ENCODE peak calls at places on chromosomes 11 and 22, in seven cellular contexts. One of them, this sample, is unnamed.

GRCh38 chr11:79514269-79514668 is 73.4 kb upstream of the TENM4 start:
- DNase-seq in DMS153: no peak
- DNase-seq in anterior cingulate cortex: no peak
- DNase-seq in stimulated activated CD4-positive, alpha-beta T cell treated with anti-CD3 and anti-CD28 coated beads, Interleukin-2, amount 100 ng/mL, for 24 hours: no peak
- DNase-seq in Caco-2: no peak
- DNase-seq in stimulated activated CD8-positive, alpha-beta memory T cell treated with anti-CD3 and anti-CD28 coated beads, Interleukin-15, amount 100 ng/mL, for 1 hour: no peak
- DNase-seq in brain microvascular endothelial cell: no peak
- DNase-seq in this sample: no peak

GRCh38 chr11:133898031-133898769 is 52.9 kb upstream of the SPATA19 start:
- DNase-seq in brain microvascular endothelial cell: no peak
- DNase-seq in stimulated activated CD8-positive, alpha-beta memory T cell treated with anti-CD3 and anti-CD28 coated beads, Interleukin-15, amount 100 ng/mL, for 1 hour: no peak
- DNase-seq in stimulated activated CD4-positive, alpha-beta T cell treated with anti-CD3 and anti-CD28 coated beads, Interleukin-2, amount 100 ng/mL, for 24 hours: no peak
- DNase-seq in Caco-2: no peak
- DNase-seq in anterior cingulate cortex: no peak
- DNase-seq in DMS153: no peak
- DNase-seq in this sample: no peak

GRCh38 chr11:1297576-1298473 is 11.6 kb downstream of the TOLLIP start:
- DNase-seq in stimulated activated CD4-positive, alpha-beta T cell treated with anti-CD3 and anti-CD28 coated beads, Interleukin-2, amount 100 ng/mL, for 24 hours: no peak
- DNase-seq in brain microvascular endothelial cell: no peak
- DNase-seq in Caco-2: no peak
- DNase-seq in anterior cingulate cortex: no peak
- DNase-seq in DMS153: no peak
- DNase-seq in stimulated activated CD8-positive, alpha-beta memory T cell treated with anti-CD3 and anti-CD28 coated beads, Interleukin-15, amount 100 ng/mL, for 1 hour: no peak
- DNase-seq in this sample: no peak

GRCh38 chr22:48407256-48407955 is 1420.3 kb downstream of the BRD1 start:
- DNase-seq in DMS153: no peak
- DNase-seq in brain microvascular endothelial cell: no peak
- DNase-seq in stimulated activated CD8-positive, alpha-beta memory T cell treated with anti-CD3 and anti-CD28 coated beads, Interleukin-15, amount 100 ng/mL, for 1 hour: no peak
- DNase-seq in Caco-2: no peak
- DNase-seq in anterior cingulate cortex: no peak
- DNase-seq in stimulated activated CD4-positive, alpha-beta T cell treated with anti-CD3 and anti-CD28 coated beads, Interleukin-2, amount 100 ng/mL, for 24 hours: no peak
- DNase-seq in this sample: no peak

GRCh38 chr11:69378303-69379141 is 84.6 kb downstream of the MYEOV start:
- DNase-seq in Caco-2: no peak
- DNase-seq in stimulated activated CD4-positive, alpha-beta T cell treated with anti-CD3 and anti-CD28 coated beads, Interleukin-2, amount 100 ng/mL, for 24 hours: no peak
- DNase-seq in brain microvascular endothelial cell: no peak
- DNase-seq in anterior cingulate cortex: no peak
- DNase-seq in stimulated activated CD8-positive, alpha-beta memory T cell treated with anti-CD3 and anti-CD28 coated beads, Interleukin-15, amount 100 ng/mL, for 1 hour: no peak
- DNase-seq in DMS153: no peak
- DNase-seq in this sample: no peak

GRCh38 chr11:46200537-46201281 is 76.8 kb upstream of the CREB3L1 start:
- DNase-seq in brain microvascular endothelial cell: no peak
- DNase-seq in stimulated activated CD8-positive, alpha-beta memory T cell treated with anti-CD3 and anti-CD28 coated beads, Interleukin-15, amount 100 ng/mL, for 1 hour: no peak
- DNase-seq in DMS153: no peak
- DNase-seq in anterior cingulate cortex: no peak
- DNase-seq in stimulated activated CD4-positive, alpha-beta T cell treated with anti-CD3 and anti-CD28 coated beads, Interleukin-2, amount 100 ng/mL, for 24 hours: no peak
- DNase-seq in Caco-2: no peak
- DNase-seq in this sample: no peak

GRCh38 chr11:114163830-114164401 is 104.4 kb downstream of the ZBTB16 start:
- DNase-seq in DMS153: no peak
- DNase-seq in stimulated activated CD4-positive, alpha-beta T cell treated with anti-CD3 and anti-CD28 coated beads, Interleukin-2, amount 100 ng/mL, for 24 hours: no peak
- DNase-seq in anterior cingulate cortex: peak
- DNase-seq in brain microvascular endothelial cell: no peak
- DNase-seq in Caco-2: no peak
- DNase-seq in stimulated activated CD8-positive, alpha-beta memory T cell treated with anti-CD3 and anti-CD28 coated beads, Interleukin-15, amount 100 ng/mL, for 1 hour: no peak
- DNase-seq in this sample: no peak

GRCh38 chr22:26671317-26672059 is 14.1 kb downstream of the MIAT start:
- DNase-seq in DMS153: peak
- DNase-seq in stimulated activated CD4-positive, alpha-beta T cell treated with anti-CD3 and anti-CD28 coated beads, Interleukin-2, amount 100 ng/mL, for 24 hours: peak
- DNase-seq in stimulated activated CD8-positive, alpha-beta memory T cell treated with anti-CD3 and anti-CD28 coated beads, Interleukin-15, amount 100 ng/mL, for 1 hour: peak
- DNase-seq in brain microvascular endothelial cell: no peak
- DNase-seq in Caco-2: no peak
- DNase-seq in anterior cingulate cortex: no peak
- DNase-seq in this sample: no peak

GRCh38 chr11:113182288-113182687 is 132.1 kb upstream of the TTC12 start:
- DNase-seq in stimulated activated CD8-positive, alpha-beta memory T cell treated with anti-CD3 and anti-CD28 coated beads, Interleukin-15, amount 100 ng/mL, for 1 hour: no peak
- DNase-seq in anterior cingulate cortex: no peak
- DNase-seq in Caco-2: no peak
- DNase-seq in brain microvascular endothelial cell: no peak
- DNase-seq in DMS153: no peak
- DNase-seq in stimulated activated CD4-positive, alpha-beta T cell treated with anti-CD3 and anti-CD28 coated beads, Interleukin-2, amount 100 ng/mL, for 24 hours: no peak
- DNase-seq in this sample: no peak

GRCh38 chr22:45932066-45932465 is 44.9 kb downstream of the WNT7B start:
- DNase-seq in brain microvascular endothelial cell: no peak
- DNase-seq in Caco-2: no peak
- DNase-seq in stimulated activated CD4-positive, alpha-beta T cell treated with anti-CD3 and anti-CD28 coated beads, Interleukin-2, amount 100 ng/mL, for 24 hours: no peak
- DNase-seq in anterior cingulate cortex: no peak
- DNase-seq in DMS153: no peak
- DNase-seq in stimulated activated CD8-positive, alpha-beta memory T cell treated with anti-CD3 and anti-CD28 coated beads, Interleukin-15, amount 100 ng/mL, for 1 hour: no peak
- DNase-seq in this sample: no peak

GRCh38 chr11:118605116-118605867 is 2.1 kb upstream of the PHLDB1 start:
- DNase-seq in stimulated activated CD4-positive, alpha-beta T cell treated with anti-CD3 and anti-CD28 coated beads, Interleukin-2, amount 100 ng/mL, for 24 hours: no peak
- DNase-seq in DMS153: no peak
- DNase-seq in brain microvascular endothelial cell: peak
- DNase-seq in Caco-2: no peak
- DNase-seq in stimulated activated CD8-positive, alpha-beta memory T cell treated with anti-CD3 and anti-CD28 coated beads, Interleukin-15, amount 100 ng/mL, for 1 hour: no peak
- DNase-seq in anterior cingulate cortex: no peak
- DNase-seq in this sample: no peak

GRCh38 chr11:66639066-66639813 is 737 bp downstream of the RBM4 start:
- DNase-seq in anterior cingulate cortex: no peak
- DNase-seq in stimulated activated CD8-positive, alpha-beta memory T cell treated with anti-CD3 and anti-CD28 coated beads, Interleukin-15, amount 100 ng/mL, for 1 hour: no peak
- DNase-seq in stimulated activated CD4-positive, alpha-beta T cell treated with anti-CD3 and anti-CD28 coated beads, Interleukin-2, amount 100 ng/mL, for 24 hours: peak
- DNase-seq in brain microvascular endothelial cell: peak
- DNase-seq in DMS153: no peak
- DNase-seq in Caco-2: peak
- DNase-seq in this sample: no peak

GRCh38 chr22:44929348-44930015 is 80.3 kb downstream of the PHF21B start:
- DNase-seq in stimulated activated CD8-positive, alpha-beta memory T cell treated with anti-CD3 and anti-CD28 coated beads, Interleukin-15, amount 100 ng/mL, for 1 hour: no peak
- DNase-seq in brain microvascular endothelial cell: no peak
- DNase-seq in anterior cingulate cortex: no peak
- DNase-seq in DMS153: no peak
- DNase-seq in stimulated activated CD4-positive, alpha-beta T cell treated with anti-CD3 and anti-CD28 coated beads, Interleukin-2, amount 100 ng/mL, for 24 hours: no peak
- DNase-seq in Caco-2: no peak
- DNase-seq in this sample: no peak

GRCh38 chr22:50528682-50529415 is 963 bp downstream of the TYMP start:
- DNase-seq in anterior cingulate cortex: no peak
- DNase-seq in stimulated activated CD8-positive, alpha-beta memory T cell treated with anti-CD3 and anti-CD28 coated beads, Interleukin-15, amount 100 ng/mL, for 1 hour: no peak
- DNase-seq in stimulated activated CD4-positive, alpha-beta T cell treated with anti-CD3 and anti-CD28 coated beads, Interleukin-2, amount 100 ng/mL, for 24 hours: no peak
- DNase-seq in brain microvascular endothelial cell: no peak
- DNase-seq in DMS153: no peak
- DNase-seq in Caco-2: peak
- DNase-seq in this sample: no peak

GRCh38 chr11:47869548-47870393 is 21.6 kb upstream of the NUP160 start:
- DNase-seq in brain microvascular endothelial cell: no peak
- DNase-seq in DMS153: no peak
- DNase-seq in anterior cingulate cortex: no peak
- DNase-seq in Caco-2: no peak
- DNase-seq in stimulated activated CD8-positive, alpha-beta memory T cell treated with anti-CD3 and anti-CD28 coated beads, Interleukin-15, amount 100 ng/mL, for 1 hour: no peak
- DNase-seq in stimulated activated CD4-positive, alpha-beta T cell treated with anti-CD3 and anti-CD28 coated beads, Interleukin-2, amount 100 ng/mL, for 24 hours: no peak
- DNase-seq in this sample: no peak

GRCh38 chr11:27653990-27654758 is 46.1 kb downstream of the BDNF start:
- DNase-seq in brain microvascular endothelial cell: no peak
- DNase-seq in stimulated activated CD4-positive, alpha-beta T cell treated with anti-CD3 and anti-CD28 coated beads, Interleukin-2, amount 100 ng/mL, for 24 hours: no peak
- DNase-seq in Caco-2: no peak
- DNase-seq in DMS153: no peak
- DNase-seq in anterior cingulate cortex: no peak
- DNase-seq in stimulated activated CD8-positive, alpha-beta memory T cell treated with anti-CD3 and anti-CD28 coated beads, Interleukin-15, amount 100 ng/mL, for 1 hour: no peak
- DNase-seq in this sample: no peak

GRCh38 chr11:17645190-17645970 is 74.0 kb upstream of the MYOD1 start:
- DNase-seq in stimulated activated CD4-positive, alpha-beta T cell treated with anti-CD3 and anti-CD28 coated beads, Interleukin-2, amount 100 ng/mL, for 24 hours: no peak
- DNase-seq in stimulated activated CD8-positive, alpha-beta memory T cell treated with anti-CD3 and anti-CD28 coated beads, Interleukin-15, amount 100 ng/mL, for 1 hour: no peak
- DNase-seq in anterior cingulate cortex: no peak
- DNase-seq in Caco-2: no peak
- DNase-seq in brain microvascular endothelial cell: no peak
- DNase-seq in DMS153: no peak
- DNase-seq in this sample: no peak

GRCh38 chr11:33168605-33169240 is 7.4 kb upstream of the CSTF3 start:
- DNase-seq in DMS153: no peak
- DNase-seq in stimulated activated CD4-positive, alpha-beta T cell treated with anti-CD3 and anti-CD28 coated beads, Interleukin-2, amount 100 ng/mL, for 24 hours: no peak
- DNase-seq in stimulated activated CD8-positive, alpha-beta memory T cell treated with anti-CD3 and anti-CD28 coated beads, Interleukin-15, amount 100 ng/mL, for 1 hour: no peak
- DNase-seq in brain microvascular endothelial cell: peak
- DNase-seq in Caco-2: no peak
- DNase-seq in anterior cingulate cortex: no peak
- DNase-seq in this sample: peak

GRCh38 chr11:33403344-33403743 is 146.2 kb downstream of the HIPK3 start:
- DNase-seq in stimulated activated CD4-positive, alpha-beta T cell treated with anti-CD3 and anti-CD28 coated beads, Interleukin-2, amount 100 ng/mL, for 24 hours: no peak
- DNase-seq in DMS153: no peak
- DNase-seq in stimulated activated CD8-positive, alpha-beta memory T cell treated with anti-CD3 and anti-CD28 coated beads, Interleukin-15, amount 100 ng/mL, for 1 hour: no peak
- DNase-seq in brain microvascular endothelial cell: no peak
- DNase-seq in Caco-2: no peak
- DNase-seq in anterior cingulate cortex: no peak
- DNase-seq in this sample: no peak

GRCh38 chr22:45812910-45813309 is 141.3 kb downstream of the ATXN10 start:
- DNase-seq in DMS153: no peak
- DNase-seq in stimulated activated CD8-positive, alpha-beta memory T cell treated with anti-CD3 and anti-CD28 coated beads, Interleukin-15, amount 100 ng/mL, for 1 hour: no peak
- DNase-seq in stimulated activated CD4-positive, alpha-beta T cell treated with anti-CD3 and anti-CD28 coated beads, Interleukin-2, amount 100 ng/mL, for 24 hours: no peak
- DNase-seq in anterior cingulate cortex: no peak
- DNase-seq in brain microvascular endothelial cell: no peak
- DNase-seq in Caco-2: no peak
- DNase-seq in this sample: no peak

GRCh38 chr11:3201677-3202181 is 16.9 kb downstream of the MRGPRG start:
- DNase-seq in anterior cingulate cortex: no peak
- DNase-seq in brain microvascular endothelial cell: no peak
- DNase-seq in stimulated activated CD4-positive, alpha-beta T cell treated with anti-CD3 and anti-CD28 coated beads, Interleukin-2, amount 100 ng/mL, for 24 hours: no peak
- DNase-seq in Caco-2: no peak
- DNase-seq in stimulated activated CD8-positive, alpha-beta memory T cell treated with anti-CD3 and anti-CD28 coated beads, Interleukin-15, amount 100 ng/mL, for 1 hour: no peak
- DNase-seq in DMS153: no peak
- DNase-seq in this sample: no peak

GRCh38 chr11:19962795-19963163 is 197.5 kb downstream of the DBX1 start:
- DNase-seq in DMS153: no peak
- DNase-seq in anterior cingulate cortex: no peak
- DNase-seq in stimulated activated CD4-positive, alpha-beta T cell treated with anti-CD3 and anti-CD28 coated beads, Interleukin-2, amount 100 ng/mL, for 24 hours: no peak
- DNase-seq in Caco-2: no peak
- DNase-seq in stimulated activated CD8-positive, alpha-beta memory T cell treated with anti-CD3 and anti-CD28 coated beads, Interleukin-15, amount 100 ng/mL, for 1 hour: no peak
- DNase-seq in brain microvascular endothelial cell: peak
- DNase-seq in this sample: peak

GRCh38 chr11:69641681-69642548 is 959 bp downstream of the CCND1 start:
- DNase-seq in anterior cingulate cortex: no peak
- DNase-seq in DMS153: no peak
- DNase-seq in brain microvascular endothelial cell: no peak
- DNase-seq in stimulated activated CD4-positive, alpha-beta T cell treated with anti-CD3 and anti-CD28 coated beads, Interleukin-2, amount 100 ng/mL, for 24 hours: no peak
- DNase-seq in stimulated activated CD8-positive, alpha-beta memory T cell treated with anti-CD3 and anti-CD28 coated beads, Interleukin-15, amount 100 ng/mL, for 1 hour: no peak
- DNase-seq in Caco-2: peak
- DNase-seq in this sample: no peak

GRCh38 chr22:33421859-33422258 is 363.7 kb upstream of the SYN3 start:
- DNase-seq in DMS153: no peak
- DNase-seq in stimulated activated CD4-positive, alpha-beta T cell treated with anti-CD3 and anti-CD28 coated beads, Interleukin-2, amount 100 ng/mL, for 24 hours: no peak
- DNase-seq in Caco-2: no peak
- DNase-seq in brain microvascular endothelial cell: no peak
- DNase-seq in stimulated activated CD8-positive, alpha-beta memory T cell treated with anti-CD3 and anti-CD28 coated beads, Interleukin-15, amount 100 ng/mL, for 1 hour: no peak
- DNase-seq in anterior cingulate cortex: no peak
- DNase-seq in this sample: no peak

GRCh38 chr11:71518506-71519471 is 8.3 kb upstream of the KRTAP5-7 start:
- DNase-seq in brain microvascular endothelial cell: no peak
- DNase-seq in DMS153: no peak
- DNase-seq in stimulated activated CD4-positive, alpha-beta T cell treated with anti-CD3 and anti-CD28 coated beads, Interleukin-2, amount 100 ng/mL, for 24 hours: no peak
- DNase-seq in Caco-2: no peak
- DNase-seq in stimulated activated CD8-positive, alpha-beta memory T cell treated with anti-CD3 and anti-CD28 coated beads, Interleukin-15, amount 100 ng/mL, for 1 hour: no peak
- DNase-seq in anterior cingulate cortex: no peak
- DNase-seq in this sample: no peak

GRCh38 chr11:74953448-74953847 is 4.4 kb downstream of the SPCS2 start:
- DNase-seq in stimulated activated CD8-positive, alpha-beta memory T cell treated with anti-CD3 and anti-CD28 coated beads, Interleukin-15, amount 100 ng/mL, for 1 hour: no peak
- DNase-seq in brain microvascular endothelial cell: no peak
- DNase-seq in stimulated activated CD4-positive, alpha-beta T cell treated with anti-CD3 and anti-CD28 coated beads, Interleukin-2, amount 100 ng/mL, for 24 hours: no peak
- DNase-seq in Caco-2: no peak
- DNase-seq in anterior cingulate cortex: no peak
- DNase-seq in DMS153: no peak
- DNase-seq in this sample: no peak

GRCh38 chr11:64637346-64638016 is 46.5 kb downstream of the SLC22A12 start:
- DNase-seq in DMS153: no peak
- DNase-seq in stimulated activated CD8-positive, alpha-beta memory T cell treated with anti-CD3 and anti-CD28 coated beads, Interleukin-15, amount 100 ng/mL, for 1 hour: no peak
- DNase-seq in stimulated activated CD4-positive, alpha-beta T cell treated with anti-CD3 and anti-CD28 coated beads, Interleukin-2, amount 100 ng/mL, for 24 hours: no peak
- DNase-seq in anterior cingulate cortex: no peak
- DNase-seq in Caco-2: no peak
- DNase-seq in brain microvascular endothelial cell: no peak
- DNase-seq in this sample: no peak

GRCh38 chr22:33831651-33832050 is 88.6 kb downstream of the LARGE1 start:
- DNase-seq in DMS153: no peak
- DNase-seq in anterior cingulate cortex: no peak
- DNase-seq in stimulated activated CD4-positive, alpha-beta T cell treated with anti-CD3 and anti-CD28 coated beads, Interleukin-2, amount 100 ng/mL, for 24 hours: no peak
- DNase-seq in stimulated activated CD8-positive, alpha-beta memory T cell treated with anti-CD3 and anti-CD28 coated beads, Interleukin-15, amount 100 ng/mL, for 1 hour: no peak
- DNase-seq in brain microvascular endothelial cell: no peak
- DNase-seq in Caco-2: no peak
- DNase-seq in this sample: no peak

GRCh38 chr22:20422271-20422958 is 15.2 kb downstream of the SCARF2 start:
- DNase-seq in Caco-2: no peak
- DNase-seq in brain microvascular endothelial cell: no peak
- DNase-seq in stimulated activated CD8-positive, alpha-beta memory T cell treated with anti-CD3 and anti-CD28 coated beads, Interleukin-15, amount 100 ng/mL, for 1 hour: no peak
- DNase-seq in stimulated activated CD4-positive, alpha-beta T cell treated with anti-CD3 and anti-CD28 coated beads, Interleukin-2, amount 100 ng/mL, for 24 hours: no peak
- DNase-seq in anterior cingulate cortex: no peak
- DNase-seq in DMS153: no peak
- DNase-seq in this sample: no peak

GRCh38 chr11:83156996-83157754 is at the start of gene PCF11:
- DNase-seq in stimulated activated CD4-positive, alpha-beta T cell treated with anti-CD3 and anti-CD28 coated beads, Interleukin-2, amount 100 ng/mL, for 24 hours: no peak
- DNase-seq in anterior cingulate cortex: no peak
- DNase-seq in brain microvascular endothelial cell: peak
- DNase-seq in Caco-2: no peak
- DNase-seq in DMS153: no peak
- DNase-seq in stimulated activated CD8-positive, alpha-beta memory T cell treated with anti-CD3 and anti-CD28 coated beads, Interleukin-15, amount 100 ng/mL, for 1 hour: no peak
- DNase-seq in this sample: no peak

GRCh38 chr11:77147668-77148321 is 19.7 kb downstream of the MYO7A start:
- DNase-seq in DMS153: no peak
- DNase-seq in Caco-2: no peak
- DNase-seq in stimulated activated CD4-positive, alpha-beta T cell treated with anti-CD3 and anti-CD28 coated beads, Interleukin-2, amount 100 ng/mL, for 24 hours: peak
- DNase-seq in stimulated activated CD8-positive, alpha-beta memory T cell treated with anti-CD3 and anti-CD28 coated beads, Interleukin-15, amount 100 ng/mL, for 1 hour: peak
- DNase-seq in anterior cingulate cortex: no peak
- DNase-seq in brain microvascular endothelial cell: no peak
- DNase-seq in this sample: no peak

GRCh38 chr11:2263012-2263565 is 7.3 kb downstream of the ASCL2 start:
- DNase-seq in Caco-2: no peak
- DNase-seq in anterior cingulate cortex: no peak
- DNase-seq in stimulated activated CD4-positive, alpha-beta T cell treated with anti-CD3 and anti-CD28 coated beads, Interleukin-2, amount 100 ng/mL, for 24 hours: no peak
- DNase-seq in DMS153: no peak
- DNase-seq in stimulated activated CD8-positive, alpha-beta memory T cell treated with anti-CD3 and anti-CD28 coated beads, Interleukin-15, amount 100 ng/mL, for 1 hour: no peak
- DNase-seq in brain microvascular endothelial cell: no peak
- DNase-seq in this sample: no peak

GRCh38 chr22:46062971-46063631 is 86.1 kb upstream of the WNT7B start:
- DNase-seq in brain microvascular endothelial cell: no peak
- DNase-seq in stimulated activated CD8-positive, alpha-beta memory T cell treated with anti-CD3 and anti-CD28 coated beads, Interleukin-15, amount 100 ng/mL, for 1 hour: no peak
- DNase-seq in stimulated activated CD4-positive, alpha-beta T cell treated with anti-CD3 and anti-CD28 coated beads, Interleukin-2, amount 100 ng/mL, for 24 hours: no peak
- DNase-seq in Caco-2: no peak
- DNase-seq in anterior cingulate cortex: no peak
- DNase-seq in DMS153: no peak
- DNase-seq in this sample: no peak

GRCh38 chr11:43923327-43924111 is 18.9 kb upstream of the C11orf96 start:
- DNase-seq in stimulated activated CD8-positive, alpha-beta memory T cell treated with anti-CD3 and anti-CD28 coated beads, Interleukin-15, amount 100 ng/mL, for 1 hour: no peak
- DNase-seq in brain microvascular endothelial cell: peak
- DNase-seq in DMS153: no peak
- DNase-seq in anterior cingulate cortex: peak
- DNase-seq in Caco-2: peak
- DNase-seq in stimulated activated CD4-positive, alpha-beta T cell treated with anti-CD3 and anti-CD28 coated beads, Interleukin-2, amount 100 ng/mL, for 24 hours: no peak
- DNase-seq in this sample: no peak

GRCh38 chr11:27874998-27875397 is 174.7 kb upstream of the BDNF start:
- DNase-seq in anterior cingulate cortex: no peak
- DNase-seq in stimulated activated CD4-positive, alpha-beta T cell treated with anti-CD3 and anti-CD28 coated beads, Interleukin-2, amount 100 ng/mL, for 24 hours: no peak
- DNase-seq in brain microvascular endothelial cell: no peak
- DNase-seq in stimulated activated CD8-positive, alpha-beta memory T cell treated with anti-CD3 and anti-CD28 coated beads, Interleukin-15, amount 100 ng/mL, for 1 hour: no peak
- DNase-seq in Caco-2: no peak
- DNase-seq in DMS153: no peak
- DNase-seq in this sample: no peak

GRCh38 chr11:1304376-1304775 is 5.1 kb downstream of the TOLLIP start:
- DNase-seq in brain microvascular endothelial cell: no peak
- DNase-seq in anterior cingulate cortex: no peak
- DNase-seq in Caco-2: no peak
- DNase-seq in stimulated activated CD4-positive, alpha-beta T cell treated with anti-CD3 and anti-CD28 coated beads, Interleukin-2, amount 100 ng/mL, for 24 hours: peak
- DNase-seq in stimulated activated CD8-positive, alpha-beta memory T cell treated with anti-CD3 and anti-CD28 coated beads, Interleukin-15, amount 100 ng/mL, for 1 hour: no peak
- DNase-seq in DMS153: no peak
- DNase-seq in this sample: no peak

GRCh38 chr11:46718155-46719019 is 626 bp upstream of the F2 start:
- DNase-seq in stimulated activated CD4-positive, alpha-beta T cell treated with anti-CD3 and anti-CD28 coated beads, Interleukin-2, amount 100 ng/mL, for 24 hours: no peak
- DNase-seq in anterior cingulate cortex: no peak
- DNase-seq in DMS153: peak
- DNase-seq in Caco-2: peak
- DNase-seq in stimulated activated CD8-positive, alpha-beta memory T cell treated with anti-CD3 and anti-CD28 coated beads, Interleukin-15, amount 100 ng/mL, for 1 hour: no peak
- DNase-seq in brain microvascular endothelial cell: no peak
- DNase-seq in this sample: no peak

GRCh38 chr22:44012172-44012571 is 11.9 kb upstream of the PARVB start:
- DNase-seq in brain microvascular endothelial cell: no peak
- DNase-seq in anterior cingulate cortex: no peak
- DNase-seq in DMS153: no peak
- DNase-seq in Caco-2: no peak
- DNase-seq in stimulated activated CD4-positive, alpha-beta T cell treated with anti-CD3 and anti-CD28 coated beads, Interleukin-2, amount 100 ng/mL, for 24 hours: no peak
- DNase-seq in stimulated activated CD8-positive, alpha-beta memory T cell treated with anti-CD3 and anti-CD28 coated beads, Interleukin-15, amount 100 ng/mL, for 1 hour: no peak
- DNase-seq in this sample: no peak